ENCODE peak calls at places on chromosome 17, in ten cellular contexts. One of them, this sample, is unnamed.

GRCh38 chr17:46061435-46061834 is 62.4 kb downstream of the STH start:
- DNase-seq in A172: no peak
- DNase-seq in anterior cingulate cortex: no peak
- DNase-seq in KG1: no peak
- DNase-seq in H9: no peak
- DNase-seq in epithelial cell of esophagus: peak
- DNase-seq in foreskin fibroblast: peak
- DNase-seq in OCI-LY7: no peak
- DNase-seq in mesenchymal stem cell: peak
- DNase-seq in GM10248: no peak
- DNase-seq in this sample: peak

GRCh38 chr17:30021708-30022317 is 80.4 kb downstream of the EFCAB5 start:
- DNase-seq in OCI-LY7: peak
- DNase-seq in H9: no peak
- DNase-seq in epithelial cell of esophagus: peak
- DNase-seq in KG1: peak
- DNase-seq in anterior cingulate cortex: no peak
- DNase-seq in mesenchymal stem cell: peak
- DNase-seq in foreskin fibroblast: peak
- DNase-seq in GM10248: peak
- DNase-seq in A172: peak
- DNase-seq in this sample: peak

GRCh38 chr17:57269598-57270255 is 13.4 kb downstream of the MSI2 start:
- DNase-seq in OCI-LY7: no peak
- DNase-seq in mesenchymal stem cell: no peak
- DNase-seq in epithelial cell of esophagus: no peak
- DNase-seq in H9: no peak
- DNase-seq in foreskin fibroblast: no peak
- DNase-seq in anterior cingulate cortex: no peak
- DNase-seq in KG1: no peak
- DNase-seq in GM10248: no peak
- DNase-seq in A172: no peak
- DNase-seq in this sample: no peak

GRCh38 chr17:1561420-1562177 is 993 bp downstream of the PITPNA start:
- DNase-seq in H9: no peak
- DNase-seq in GM10248: peak
- DNase-seq in KG1: no peak
- DNase-seq in A172: no peak
- DNase-seq in epithelial cell of esophagus: peak
- DNase-seq in OCI-LY7: peak
- DNase-seq in foreskin fibroblast: peak
- DNase-seq in anterior cingulate cortex: no peak
- DNase-seq in mesenchymal stem cell: peak
- DNase-seq in this sample: no peak

GRCh38 chr17:75105269-75106080 is 4.3 kb upstream of the ARMC7 start:
- DNase-seq in KG1: no peak
- DNase-seq in anterior cingulate cortex: no peak
- DNase-seq in foreskin fibroblast: peak
- DNase-seq in mesenchymal stem cell: peak
- DNase-seq in H9: peak
- DNase-seq in OCI-LY7: peak
- DNase-seq in A172: peak
- DNase-seq in epithelial cell of esophagus: peak
- DNase-seq in GM10248: peak
- DNase-seq in this sample: peak

GRCh38 chr17:38534498-38534885 is 71.3 kb downstream of the SRCIN1 start:
- DNase-seq in KG1: no peak
- DNase-seq in epithelial cell of esophagus: no peak
- DNase-seq in H9: no peak
- DNase-seq in GM10248: no peak
- DNase-seq in mesenchymal stem cell: no peak
- DNase-seq in OCI-LY7: no peak
- DNase-seq in A172: no peak
- DNase-seq in anterior cingulate cortex: no peak
- DNase-seq in foreskin fibroblast: no peak
- DNase-seq in this sample: no peak

GRCh38 chr17:61486135-61487120 is 34.2 kb downstream of the TBX4 start:
- DNase-seq in H9: peak
- DNase-seq in A172: no peak
- DNase-seq in epithelial cell of esophagus: no peak
- DNase-seq in KG1: no peak
- DNase-seq in mesenchymal stem cell: peak
- DNase-seq in GM10248: no peak
- DNase-seq in anterior cingulate cortex: no peak
- DNase-seq in OCI-LY7: no peak
- DNase-seq in foreskin fibroblast: peak
- DNase-seq in this sample: peak

GRCh38 chr17:40777459-40777858 is 4.9 kb downstream of the KRT27 start:
- DNase-seq in foreskin fibroblast: no peak
- DNase-seq in mesenchymal stem cell: no peak
- DNase-seq in H9: no peak
- DNase-seq in GM10248: no peak
- DNase-seq in KG1: no peak
- DNase-seq in anterior cingulate cortex: no peak
- DNase-seq in epithelial cell of esophagus: no peak
- DNase-seq in A172: no peak
- DNase-seq in OCI-LY7: no peak
- DNase-seq in this sample: peak

GRCh38 chr17:81556863-81557262 is 4.7 kb upstream of the FAAP100 start:
- DNase-seq in A172: no peak
- DNase-seq in foreskin fibroblast: no peak
- DNase-seq in OCI-LY7: no peak
- DNase-seq in GM10248: no peak
- DNase-seq in mesenchymal stem cell: no peak
- DNase-seq in KG1: no peak
- DNase-seq in anterior cingulate cortex: no peak
- DNase-seq in epithelial cell of esophagus: no peak
- DNase-seq in H9: no peak
- DNase-seq in this sample: no peak

GRCh38 chr17:37301288-37301687 is 74.5 kb upstream of the C17orf78 start:
- DNase-seq in mesenchymal stem cell: peak
- DNase-seq in A172: no peak
- DNase-seq in epithelial cell of esophagus: peak
- DNase-seq in KG1: no peak
- DNase-seq in GM10248: no peak
- DNase-seq in foreskin fibroblast: no peak
- DNase-seq in OCI-LY7: no peak
- DNase-seq in H9: no peak
- DNase-seq in anterior cingulate cortex: peak
- DNase-seq in this sample: peak

GRCh38 chr17:75313941-75314550 is 24.8 kb upstream of the SLC25A19 start:
- DNase-seq in OCI-LY7: no peak
- DNase-seq in mesenchymal stem cell: peak
- DNase-seq in H9: no peak
- DNase-seq in foreskin fibroblast: peak
- DNase-seq in epithelial cell of esophagus: peak
- DNase-seq in GM10248: peak
- DNase-seq in A172: no peak
- DNase-seq in anterior cingulate cortex: no peak
- DNase-seq in KG1: no peak
- DNase-seq in this sample: no peak

GRCh38 chr17:16286947-16287562 is 66.2 kb downstream of the CENPV start:
- DNase-seq in KG1: no peak
- DNase-seq in epithelial cell of esophagus: no peak
- DNase-seq in mesenchymal stem cell: no peak
- DNase-seq in GM10248: peak
- DNase-seq in H9: peak
- DNase-seq in OCI-LY7: peak
- DNase-seq in foreskin fibroblast: no peak
- DNase-seq in A172: no peak
- DNase-seq in anterior cingulate cortex: no peak
- DNase-seq in this sample: peak

GRCh38 chr17:79235808-79236207 is 161.2 kb downstream of the ENGASE start:
- DNase-seq in anterior cingulate cortex: no peak
- DNase-seq in foreskin fibroblast: no peak
- DNase-seq in KG1: no peak
- DNase-seq in GM10248: no peak
- DNase-seq in H9: no peak
- DNase-seq in OCI-LY7: no peak
- DNase-seq in A172: no peak
- DNase-seq in epithelial cell of esophagus: no peak
- DNase-seq in mesenchymal stem cell: no peak
- DNase-seq in this sample: no peak

GRCh38 chr17:47717845-47718621 is 15.0 kb upstream of the TBX21 start:
- DNase-seq in OCI-LY7: no peak
- DNase-seq in epithelial cell of esophagus: no peak
- DNase-seq in H9: no peak
- DNase-seq in mesenchymal stem cell: no peak
- DNase-seq in foreskin fibroblast: peak
- DNase-seq in A172: peak
- DNase-seq in GM10248: no peak
- DNase-seq in KG1: no peak
- DNase-seq in anterior cingulate cortex: no peak
- DNase-seq in this sample: no peak

GRCh38 chr17:63675607-63676539 is 24.1 kb downstream of the LIMD2 start:
- DNase-seq in epithelial cell of esophagus: peak
- DNase-seq in mesenchymal stem cell: peak
- DNase-seq in KG1: no peak
- DNase-seq in A172: peak
- DNase-seq in GM10248: no peak
- DNase-seq in H9: no peak
- DNase-seq in OCI-LY7: no peak
- DNase-seq in foreskin fibroblast: peak
- DNase-seq in anterior cingulate cortex: no peak
- DNase-seq in this sample: peak

GRCh38 chr17:628507-628941 is 86.1 kb downstream of the VPS53 start:
- DNase-seq in mesenchymal stem cell: peak
- DNase-seq in epithelial cell of esophagus: no peak
- DNase-seq in OCI-LY7: no peak
- DNase-seq in anterior cingulate cortex: no peak
- DNase-seq in H9: no peak
- DNase-seq in GM10248: no peak
- DNase-seq in KG1: no peak
- DNase-seq in A172: no peak
- DNase-seq in foreskin fibroblast: peak
- DNase-seq in this sample: no peak

GRCh38 chr17:82937411-82938371 is 97.9 kb upstream of the ZNF750 start:
- DNase-seq in A172: no peak
- DNase-seq in OCI-LY7: no peak
- DNase-seq in mesenchymal stem cell: no peak
- DNase-seq in foreskin fibroblast: no peak
- DNase-seq in H9: no peak
- DNase-seq in GM10248: no peak
- DNase-seq in KG1: no peak
- DNase-seq in anterior cingulate cortex: no peak
- DNase-seq in epithelial cell of esophagus: no peak
- DNase-seq in this sample: no peak

GRCh38 chr17:75909812-75910274 is 5.2 kb upstream of the MRPL38 start:
- DNase-seq in OCI-LY7: no peak
- DNase-seq in H9: no peak
- DNase-seq in anterior cingulate cortex: no peak
- DNase-seq in epithelial cell of esophagus: peak
- DNase-seq in mesenchymal stem cell: no peak
- DNase-seq in A172: no peak
- DNase-seq in KG1: no peak
- DNase-seq in GM10248: no peak
- DNase-seq in foreskin fibroblast: peak
- DNase-seq in this sample: no peak

GRCh38 chr17:75088902-75089417 is 1.2 kb downstream of the SLC16A5 start:
- DNase-seq in mesenchymal stem cell: peak
- DNase-seq in anterior cingulate cortex: no peak
- DNase-seq in KG1: no peak
- DNase-seq in H9: peak
- DNase-seq in epithelial cell of esophagus: peak
- DNase-seq in OCI-LY7: no peak
- DNase-seq in GM10248: no peak
- DNase-seq in A172: peak
- DNase-seq in foreskin fibroblast: peak
- DNase-seq in this sample: no peak

GRCh38 chr17:199806-200603 is 18.6 kb upstream of the DOC2B start:
- DNase-seq in H9: no peak
- DNase-seq in A172: peak
- DNase-seq in OCI-LY7: no peak
- DNase-seq in epithelial cell of esophagus: no peak
- DNase-seq in mesenchymal stem cell: no peak
- DNase-seq in foreskin fibroblast: no peak
- DNase-seq in KG1: no peak
- DNase-seq in anterior cingulate cortex: no peak
- DNase-seq in GM10248: no peak
- DNase-seq in this sample: no peak

GRCh38 chr17:5584971-5585794 is 874 bp upstream of the NLRP1 start:
- DNase-seq in H9: no peak
- DNase-seq in A172: peak
- DNase-seq in OCI-LY7: no peak
- DNase-seq in GM10248: no peak
- DNase-seq in KG1: no peak
- DNase-seq in epithelial cell of esophagus: peak
- DNase-seq in foreskin fibroblast: peak
- DNase-seq in mesenchymal stem cell: peak
- DNase-seq in anterior cingulate cortex: no peak
- DNase-seq in this sample: no peak

GRCh38 chr17:2545393-2545792 is 33.7 kb upstream of the METTL16 start:
- DNase-seq in KG1: no peak
- DNase-seq in foreskin fibroblast: no peak
- DNase-seq in A172: no peak
- DNase-seq in GM10248: no peak
- DNase-seq in mesenchymal stem cell: peak
- DNase-seq in H9: no peak
- DNase-seq in anterior cingulate cortex: no peak
- DNase-seq in OCI-LY7: no peak
- DNase-seq in epithelial cell of esophagus: no peak
- DNase-seq in this sample: peak

GRCh38 chr17:64920419-64921172 is 1.3 kb upstream of the LRRC37A3 start:
- DNase-seq in OCI-LY7: no peak
- DNase-seq in H9: no peak
- DNase-seq in mesenchymal stem cell: peak
- DNase-seq in GM10248: no peak
- DNase-seq in A172: no peak
- DNase-seq in epithelial cell of esophagus: peak
- DNase-seq in foreskin fibroblast: peak
- DNase-seq in KG1: no peak
- DNase-seq in anterior cingulate cortex: no peak
- DNase-seq in this sample: peak

GRCh38 chr17:82316651-82317393 is 586 bp downstream of the CD7 start:
- DNase-seq in epithelial cell of esophagus: no peak
- DNase-seq in KG1: no peak
- DNase-seq in mesenchymal stem cell: no peak
- DNase-seq in foreskin fibroblast: no peak
- DNase-seq in H9: no peak
- DNase-seq in anterior cingulate cortex: no peak
- DNase-seq in GM10248: no peak
- DNase-seq in A172: no peak
- DNase-seq in OCI-LY7: no peak
- DNase-seq in this sample: no peak

GRCh38 chr17:41352597-41353366 is 2.2 kb upstream of the KRT33A start:
- DNase-seq in KG1: no peak
- DNase-seq in GM10248: no peak
- DNase-seq in A172: no peak
- DNase-seq in H9: no peak
- DNase-seq in OCI-LY7: no peak
- DNase-seq in foreskin fibroblast: peak
- DNase-seq in epithelial cell of esophagus: peak
- DNase-seq in mesenchymal stem cell: no peak
- DNase-seq in anterior cingulate cortex: no peak
- DNase-seq in this sample: no peak

GRCh38 chr17:57666198-57666870 is 78.8 kb downstream of the CCDC182 start:
- DNase-seq in H9: peak
- DNase-seq in GM10248: no peak
- DNase-seq in epithelial cell of esophagus: no peak
- DNase-seq in A172: no peak
- DNase-seq in OCI-LY7: peak
- DNase-seq in KG1: no peak
- DNase-seq in foreskin fibroblast: no peak
- DNase-seq in mesenchymal stem cell: no peak
- DNase-seq in anterior cingulate cortex: no peak
- DNase-seq in this sample: no peak

GRCh38 chr17:77229786-77230435 is 89.1 kb downstream of the SEC14L1 start:
- DNase-seq in mesenchymal stem cell: no peak
- DNase-seq in foreskin fibroblast: no peak
- DNase-seq in H9: no peak
- DNase-seq in epithelial cell of esophagus: no peak
- DNase-seq in GM10248: no peak
- DNase-seq in A172: no peak
- DNase-seq in anterior cingulate cortex: no peak
- DNase-seq in OCI-LY7: no peak
- DNase-seq in KG1: no peak
- DNase-seq in this sample: no peak

GRCh38 chr17:32443827-32444300 is 446 bp upstream of the PSMD11 start:
- DNase-seq in foreskin fibroblast: no peak
- DNase-seq in A172: no peak
- DNase-seq in OCI-LY7: no peak
- DNase-seq in mesenchymal stem cell: no peak
- DNase-seq in H9: no peak
- DNase-seq in epithelial cell of esophagus: no peak
- DNase-seq in GM10248: no peak
- DNase-seq in anterior cingulate cortex: no peak
- DNase-seq in KG1: no peak
- DNase-seq in this sample: no peak

This sample was measured in SK-MEL-5.